ENCODE peak calls at places on chromosomes 13 and 19, in six cellular contexts. One of them, this sample, is unnamed.
A peak's percentile ranks its signal among the peaks of the same experiment; 100 is the strongest.

GRCh38 chr13:30466841-30467252 is 1.1 kb upstream of the HMGB1 start:
- DNase-seq in endothelial cell: no peak
- DNase-seq in astrocyte: peak; percentile 18
- DNase-seq in heart left ventricle: no peak
- DNase-seq in K562: no peak
- DNase-seq in endodermal cell: no peak
- DNase-seq in this sample: no peak

GRCh38 chr19:18672606-18673337 is 10.7 kb upstream of the CRTC1 start:
- DNase-seq in heart left ventricle: no peak
- DNase-seq in K562: no peak
- DNase-seq in astrocyte: peak; percentile 35
- DNase-seq in endodermal cell: no peak
- DNase-seq in endothelial cell: no peak
- DNase-seq in this sample: no peak

GRCh38 chr19:23259961-23260360 is 9.8 kb upstream of the ZNF724 start:
- DNase-seq in astrocyte: no peak
- DNase-seq in K562: no peak
- DNase-seq in endodermal cell: no peak
- DNase-seq in heart left ventricle: no peak
- DNase-seq in endothelial cell: no peak
- DNase-seq in this sample: no peak

GRCh38 chr19:52566121-52566520 is 4.0 kb upstream of the ZNF701 start:
- DNase-seq in endothelial cell: no peak
- DNase-seq in endodermal cell: no peak
- DNase-seq in K562: no peak
- DNase-seq in astrocyte: no peak
- DNase-seq in heart left ventricle: no peak
- DNase-seq in this sample: no peak

GRCh38 chr19:35869327-35870123 is 1.2 kb downstream of the APLP1 start:
- DNase-seq in endodermal cell: peak; percentile 98
- DNase-seq in endothelial cell: peak; percentile 74
- DNase-seq in astrocyte: peak; percentile 65
- DNase-seq in heart left ventricle: peak; percentile 78
- DNase-seq in K562: peak; percentile 87
- DNase-seq in this sample: peak; percentile 95

GRCh38 chr19:14073925-14074838 is 1.6 kb downstream of the MISP3 start:
- DNase-seq in heart left ventricle: no peak
- DNase-seq in K562: peak; percentile 42
- DNase-seq in astrocyte: no peak
- DNase-seq in endodermal cell: no peak
- DNase-seq in endothelial cell: no peak
- DNase-seq in this sample: peak; percentile 37

GRCh38 chr19:48728882-48729645 is 9.5 kb upstream of the MAMSTR start:
- DNase-seq in endothelial cell: no peak
- DNase-seq in heart left ventricle: no peak
- DNase-seq in endodermal cell: peak; percentile 81
- DNase-seq in astrocyte: no peak
- DNase-seq in K562: no peak
- DNase-seq in this sample: no peak

GRCh38 chr13:47038196-47038595 is 141.3 kb upstream of the HTR2A start:
- DNase-seq in endodermal cell: no peak
- DNase-seq in endothelial cell: no peak
- DNase-seq in astrocyte: peak; percentile 67
- DNase-seq in heart left ventricle: no peak
- DNase-seq in K562: no peak
- DNase-seq in this sample: no peak

GRCh38 chr19:37309834-37310575 is 60.9 kb upstream of the ZNF527 start:
- DNase-seq in K562: no peak
- DNase-seq in endothelial cell: no peak
- DNase-seq in heart left ventricle: no peak
- DNase-seq in endodermal cell: peak; percentile 59
- DNase-seq in astrocyte: no peak
- DNase-seq in this sample: no peak

GRCh38 chr19:15216363-15216762 is 15.6 kb upstream of the NOTCH3 start:
- DNase-seq in K562: no peak
- DNase-seq in heart left ventricle: no peak
- DNase-seq in endothelial cell: no peak
- DNase-seq in endodermal cell: no peak
- DNase-seq in astrocyte: no peak
- DNase-seq in this sample: no peak

GRCh38 chr19:47296036-47296435 is 13.6 kb upstream of the C5AR1 start:
- DNase-seq in K562: peak; percentile 79
- DNase-seq in endothelial cell: peak; percentile 85
- DNase-seq in astrocyte: peak; percentile 39
- DNase-seq in endodermal cell: peak; percentile 96
- DNase-seq in heart left ventricle: no peak
- DNase-seq in this sample: peak; percentile 81

GRCh38 chr13:62014299-62014698 is 598.6 kb upstream of the PCDH20 start:
- DNase-seq in endothelial cell: no peak
- DNase-seq in endodermal cell: no peak
- DNase-seq in heart left ventricle: no peak
- DNase-seq in astrocyte: no peak
- DNase-seq in K562: no peak
- DNase-seq in this sample: no peak

GRCh38 chr13:68358218-68358817 is 1128.2 kb upstream of the PCDH9 start:
- DNase-seq in endodermal cell: no peak
- DNase-seq in endothelial cell: no peak
- DNase-seq in K562: no peak
- DNase-seq in heart left ventricle: no peak
- DNase-seq in astrocyte: no peak
- DNase-seq in this sample: no peak

GRCh38 chr19:41739361-41739760 is 16.0 kb upstream of the CEACAM6 start:
- DNase-seq in endodermal cell: no peak
- DNase-seq in astrocyte: no peak
- DNase-seq in endothelial cell: no peak
- DNase-seq in K562: no peak
- DNase-seq in heart left ventricle: no peak
- DNase-seq in this sample: no peak

GRCh38 chr13:112443191-112444000 is 67.2 kb downstream of the SPACA7 start:
- DNase-seq in heart left ventricle: peak; percentile 41
- DNase-seq in endodermal cell: peak; percentile 76
- DNase-seq in K562: peak; percentile 23
- DNase-seq in astrocyte: no peak
- DNase-seq in endothelial cell: peak; percentile 64
- DNase-seq in this sample: peak; percentile 66

GRCh38 chr19:6743071-6743470 is 3.6 kb downstream of the TRIP10 start:
- DNase-seq in endodermal cell: no peak
- DNase-seq in astrocyte: no peak
- DNase-seq in heart left ventricle: no peak
- DNase-seq in endothelial cell: no peak
- DNase-seq in K562: no peak
- DNase-seq in this sample: no peak

GRCh38 chr19:24069907-24070657 is 16.9 kb upstream of the ZNF254 start:
- DNase-seq in K562: no peak
- DNase-seq in endothelial cell: no peak
- DNase-seq in heart left ventricle: no peak
- DNase-seq in endodermal cell: no peak
- DNase-seq in astrocyte: peak; percentile 14
- DNase-seq in this sample: no peak

GRCh38 chr19:30088567-30088966 is 146.5 kb downstream of the URI1 start:
- DNase-seq in K562: no peak
- DNase-seq in heart left ventricle: no peak
- DNase-seq in endothelial cell: no peak
- DNase-seq in astrocyte: no peak
- DNase-seq in endodermal cell: no peak
- DNase-seq in this sample: no peak

GRCh38 chr13:114321256-114321655 is 7.0 kb downstream of the CHAMP1 start:
- DNase-seq in endodermal cell: no peak
- DNase-seq in K562: no peak
- DNase-seq in endothelial cell: no peak
- DNase-seq in astrocyte: no peak
- DNase-seq in heart left ventricle: no peak
- DNase-seq in this sample: no peak

GRCh38 chr13:46726347-46726746 is 70.6 kb downstream of the ESD start:
- DNase-seq in astrocyte: no peak
- DNase-seq in endothelial cell: no peak
- DNase-seq in K562: no peak
- DNase-seq in heart left ventricle: no peak
- DNase-seq in endodermal cell: no peak
- DNase-seq in this sample: no peak

GRCh38 chr13:108407495-108407894 is 138.0 kb downstream of the TNFSF13B start:
- DNase-seq in endothelial cell: no peak
- DNase-seq in astrocyte: no peak
- DNase-seq in K562: no peak
- DNase-seq in endodermal cell: no peak
- DNase-seq in heart left ventricle: no peak
- DNase-seq in this sample: no peak

GRCh38 chr13:23883255-23883654 is 5.9 kb downstream of the MIPEP start:
- DNase-seq in astrocyte: no peak
- DNase-seq in endothelial cell: no peak
- DNase-seq in K562: no peak
- DNase-seq in heart left ventricle: no peak
- DNase-seq in endodermal cell: no peak
- DNase-seq in this sample: no peak

GRCh38 chr13:110329798-110330461 is 22.8 kb downstream of the COL4A2 start:
- DNase-seq in endodermal cell: no peak
- DNase-seq in endothelial cell: no peak
- DNase-seq in astrocyte: peak; percentile 91
- DNase-seq in K562: no peak
- DNase-seq in heart left ventricle: no peak
- DNase-seq in this sample: no peak

GRCh38 chr13:31862828-31863227 is 123.5 kb downstream of the RXFP2 start:
- DNase-seq in astrocyte: no peak
- DNase-seq in endodermal cell: no peak
- DNase-seq in heart left ventricle: no peak
- DNase-seq in endothelial cell: no peak
- DNase-seq in K562: no peak
- DNase-seq in this sample: no peak

DNA sequence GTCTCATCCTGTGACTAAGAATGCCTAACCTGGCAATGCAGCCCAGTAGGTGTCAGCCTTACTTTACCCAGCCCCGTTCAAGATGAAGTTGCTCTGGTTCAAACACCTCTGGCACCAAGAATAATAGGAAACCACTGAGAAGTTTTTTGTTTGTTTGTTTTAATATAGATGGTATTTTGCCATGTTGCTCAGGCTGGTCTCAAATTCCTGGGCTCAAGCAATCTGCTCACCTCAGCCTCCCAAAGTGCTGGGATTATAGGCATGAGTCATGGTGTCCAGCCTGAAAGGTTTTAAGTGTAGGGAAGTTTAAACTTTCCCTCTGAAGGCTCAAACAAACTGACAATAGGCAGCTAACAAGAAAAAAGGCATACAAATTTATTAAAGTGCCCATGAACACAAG is 51.2 kb upstream of the ABCC4 start:
- DNase-seq in endothelial cell: no peak
- DNase-seq in K562: no peak
- DNase-seq in endodermal cell: no peak
- DNase-seq in heart left ventricle: no peak
- DNase-seq in astrocyte: no peak
- DNase-seq in this sample: no peak
- TF ChIP-seq CTCF in endothelial cell: no peak
- TF ChIP-seq CTCF in K562: no peak
- TF ChIP-seq CTCF in endodermal cell: no peak
- TF ChIP-seq CTCF in heart left ventricle: no peak
- TF ChIP-seq CTCF in astrocyte: no peak
- TF ChIP-seq CTCF in this sample: no peak

GRCh38 chr13:75195479-75196111 is 286.4 kb downstream of the TBC1D4 start:
- DNase-seq in K562: no peak
- DNase-seq in endothelial cell: no peak
- DNase-seq in endodermal cell: peak; percentile 40
- DNase-seq in heart left ventricle: no peak
- DNase-seq in astrocyte: no peak
- DNase-seq in this sample: peak; percentile 20
- TF ChIP-seq CTCF in K562: no peak
- TF ChIP-seq CTCF in endothelial cell: no peak
- TF ChIP-seq CTCF in endodermal cell: no peak
- TF ChIP-seq CTCF in heart left ventricle: no peak
- TF ChIP-seq CTCF in astrocyte: no peak
- TF ChIP-seq CTCF in this sample: no peak

GRCh38 chr19:2949939-2950285 is 5.1 kb upstream of the ZNF77 start:
- DNase-seq in heart left ventricle: no peak
- DNase-seq in endodermal cell: no peak
- DNase-seq in endothelial cell: peak; percentile 82
- DNase-seq in astrocyte: peak; percentile 48
- DNase-seq in K562: peak; percentile 76
- DNase-seq in this sample: peak; percentile 18

GRCh38 chr19:2952953-2953481 is 8.2 kb upstream of the ZNF77 start:
- DNase-seq in heart left ventricle: no peak
- DNase-seq in endodermal cell: no peak
- DNase-seq in astrocyte: no peak
- DNase-seq in K562: no peak
- DNase-seq in endothelial cell: no peak
- DNase-seq in this sample: no peak

GRCh38 chr19:2945575-2946184 is 909 bp upstream of the ZNF77 start:
- DNase-seq in heart left ventricle: no peak
- DNase-seq in endodermal cell: no peak
- DNase-seq in K562: no peak
- DNase-seq in endothelial cell: no peak
- DNase-seq in astrocyte: no peak
- DNase-seq in this sample: no peak

GRCh38 chr19:2944775-2945574 is at the start of gene ZNF77:
- DNase-seq in endothelial cell: peak; percentile 83
- DNase-seq in K562: peak; percentile 100
- DNase-seq in endodermal cell: peak; percentile 98
- DNase-seq in heart left ventricle: peak; percentile 97
- DNase-seq in astrocyte: peak; percentile 98
- DNase-seq in this sample: peak; percentile 98

GRCh38 chr19:2950286-2951124 is 5.7 kb upstream of the ZNF77 start:
- DNase-seq in heart left ventricle: peak; percentile 100
- DNase-seq in endothelial cell: peak; percentile 100
- DNase-seq in astrocyte: peak; percentile 95
- DNase-seq in endodermal cell: peak; percentile 100
- DNase-seq in K562: peak; percentile 99
- DNase-seq in this sample: peak; percentile 100
- TF ChIP-seq CTCF in heart left ventricle: no peak
- TF ChIP-seq CTCF in endothelial cell: no peak
- TF ChIP-seq CTCF in astrocyte: no peak
- TF ChIP-seq CTCF in endodermal cell: no peak
- TF ChIP-seq CTCF in K562: no peak
- TF ChIP-seq CTCF in this sample: no peak

DNA sequence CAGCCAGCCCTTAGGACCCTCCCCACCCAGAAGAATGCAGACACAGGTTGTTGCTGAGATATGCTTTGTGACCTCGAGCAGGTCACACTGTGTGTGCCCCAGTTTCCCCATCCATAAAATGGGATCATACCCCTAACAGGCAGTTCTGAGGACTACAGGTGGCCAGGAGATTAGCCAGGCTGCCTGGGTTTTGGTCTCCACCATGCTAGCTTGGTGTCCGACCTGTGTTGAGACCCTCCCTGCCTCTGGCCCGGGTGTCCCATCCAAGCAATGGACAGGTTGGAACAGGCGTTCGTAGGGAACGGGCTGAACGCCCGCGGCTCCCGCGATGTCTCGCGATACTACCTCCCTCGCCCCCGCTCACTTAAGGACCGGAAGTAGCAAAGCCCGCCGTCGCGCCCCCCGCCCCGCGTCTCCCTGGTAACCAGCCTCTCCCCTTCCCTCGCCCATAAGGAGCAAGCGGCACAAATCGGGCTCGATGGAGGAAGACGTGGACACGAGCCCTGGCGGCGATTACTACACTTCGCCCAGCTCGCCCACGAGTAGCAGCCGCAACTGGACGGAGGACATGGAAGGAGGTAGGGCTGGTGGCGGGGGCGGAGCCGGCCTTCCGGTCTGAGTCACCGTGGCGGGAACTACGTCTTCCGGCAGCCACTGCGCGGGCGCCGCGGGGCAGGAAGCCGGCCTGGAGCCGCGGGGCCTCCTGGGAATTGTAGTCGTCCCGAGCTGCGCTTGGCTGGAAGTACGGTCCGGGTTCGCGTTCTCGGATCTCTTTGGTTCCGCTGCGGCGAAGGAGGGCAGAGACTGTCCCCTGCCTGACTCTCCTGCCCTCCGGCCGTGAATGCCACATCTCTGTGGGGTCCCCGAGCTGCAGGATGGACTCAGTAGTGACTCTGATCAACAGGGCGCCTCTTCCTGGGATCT is 45.4 kb downstream of the SMIM24 start:
- DNase-seq in astrocyte: peak; percentile 88
- DNase-seq in heart left ventricle: peak; percentile 98
- DNase-seq in endothelial cell: peak; percentile 96
- DNase-seq in K562: peak; percentile 96
- DNase-seq in endodermal cell: peak; percentile 99
- DNase-seq in this sample: peak; percentile 96
- TF ChIP-seq CTCF in astrocyte: no peak
- TF ChIP-seq CTCF in heart left ventricle: no peak
- TF ChIP-seq CTCF in endothelial cell: no peak
- TF ChIP-seq CTCF in K562: no peak
- TF ChIP-seq CTCF in endodermal cell: no peak
- TF ChIP-seq CTCF in this sample: no peak